ENCODE peak calls at places on chromosomes 2 and 18, in five cellular contexts. U, X, C, Y and P are unnamed samples.

GRCh38 chr2:40734797-40735196 is 282.9 kb upstream of the SLC8A1 start:
- DNase-seq in U (peak; percentile 13), Y (no peak), X (no peak), C (no peak), P (peak; percentile 55)

GRCh38 chr2:178295115-178295514 is 100.8 kb downstream of the OSBPL6 start:
- DNase-seq in U (no peak), X (no peak), Y (no peak), C (no peak), P (no peak)

GRCh38 chr2:102094917-102095316 is 47.6 kb upstream of the IL1R1 start:
- DNase-seq in Y (peak; percentile 98), U (peak; percentile 80), C (no peak), X (no peak), P (peak; percentile 79)

GRCh38 chr2:218006741-218007140 is 3.9 kb upstream of the TNS1 start:
- DNase-seq in U (peak; percentile 69), X (no peak), C (no peak), Y (peak; percentile 96), P (no peak)

GRCh38 chr18:4004176-4004829 is 450.8 kb downstream of the DLGAP1 start:
- DNase-seq in U (peak; percentile 6), X (no peak), Y (peak; percentile 66), C (no peak), P (peak; percentile 44)

GRCh38 chr2:225379861-225380260 is 19.6 kb upstream of the NYAP2 start:
- DNase-seq in X (no peak), U (no peak), C (no peak), Y (no peak), P (no peak)

GRCh38 chr2:215498411-215498810 is 62.5 kb upstream of the FN1 start:
- DNase-seq in U (no peak), Y (peak; percentile 80), X (peak; percentile 14), C (no peak), P (peak; percentile 65)

GRCh38 chr2:47016172-47016913 is 100.7 kb upstream of the MCFD2 start:
- DNase-seq in Y (peak; percentile 90), U (peak; percentile 60), C (peak; percentile 49), X (peak; percentile 84), P (peak; percentile 95)

GRCh38 chr2:181430406-181431199 is 26.6 kb upstream of the ITGA4 start:
- DNase-seq in U (peak; percentile 4), X (no peak), Y (peak; percentile 45), C (peak; percentile 8), P (no peak)

GRCh38 chr2:233835230-233836186 is 18.8 kb downstream of the HJURP start:
- DNase-seq in C (no peak), Y (no peak), U (no peak), X (no peak), P (no peak)

GRCh38 chr18:37544196-37544595 is 21.4 kb downstream of the CELF4 start:
- DNase-seq in U (no peak), X (no peak), Y (no peak), C (no peak), P (no peak)

GRCh38 chr18:79791141-79791972 is 6.4 kb upstream of the KCNG2 start:
- DNase-seq in C (peak; percentile 81), X (peak; percentile 6), U (peak; percentile 100), Y (peak; percentile 98), P (peak; percentile 87)

GRCh38 chr2:19538411-19538963 is 180.1 kb upstream of the OSR1 start:
- DNase-seq in C (peak; percentile 21), X (peak; percentile 75), Y (peak; percentile 97), U (peak; percentile 89), P (peak; percentile 96)

GRCh38 chr2:232441147-232441651 is 14.8 kb upstream of the ALPI start:
- DNase-seq in Y (no peak), X (no peak), U (no peak), C (no peak), P (no peak)

GRCh38 chr2:98730053-98730850 is 680 bp downstream of the MGAT4A start:
- DNase-seq in Y (no peak), C (peak; percentile 80), X (no peak), U (no peak), P (no peak)

GRCh38 chr2:73714091-73714490 is 23.1 kb downstream of the TPRKB start:
- DNase-seq in C (no peak), X (no peak), U (no peak), Y (no peak), P (no peak)

GRCh38 chr2:149278146-149278878 is 52.1 kb upstream of the LYPD6 start:
- DNase-seq in X (no peak), Y (peak; percentile 28), C (no peak), U (no peak), P (no peak)

GRCh38 chr2:197498937-197499593 is 575 bp downstream of the HSPD1 start:
- DNase-seq in X (no peak), U (peak; percentile 55), C (peak; percentile 79), Y (peak; percentile 42), P (peak; percentile 47)

GRCh38 chr18:3264362-3264761 is 2.4 kb downstream of the MYL12B start:
- DNase-seq in Y (peak; percentile 44), X (no peak), C (no peak), U (no peak), P (no peak)

GRCh38 chr2:127256866-127257265 is 36.8 kb upstream of the CYP27C1 start:
- DNase-seq in C (no peak), X (no peak), Y (no peak), U (no peak), P (no peak)

GRCh38 chr2:203583084-203583695 is 48.1 kb upstream of the RAPH1 start:
- DNase-seq in X (no peak), Y (no peak), C (no peak), U (no peak), P (no peak)

GRCh38 chr2:12534646-12535263 is 182.0 kb upstream of the TRIB2 start:
- DNase-seq in U (peak; percentile 88), Y (peak; percentile 97), C (no peak), X (no peak), P (peak; percentile 95)

DNA sequence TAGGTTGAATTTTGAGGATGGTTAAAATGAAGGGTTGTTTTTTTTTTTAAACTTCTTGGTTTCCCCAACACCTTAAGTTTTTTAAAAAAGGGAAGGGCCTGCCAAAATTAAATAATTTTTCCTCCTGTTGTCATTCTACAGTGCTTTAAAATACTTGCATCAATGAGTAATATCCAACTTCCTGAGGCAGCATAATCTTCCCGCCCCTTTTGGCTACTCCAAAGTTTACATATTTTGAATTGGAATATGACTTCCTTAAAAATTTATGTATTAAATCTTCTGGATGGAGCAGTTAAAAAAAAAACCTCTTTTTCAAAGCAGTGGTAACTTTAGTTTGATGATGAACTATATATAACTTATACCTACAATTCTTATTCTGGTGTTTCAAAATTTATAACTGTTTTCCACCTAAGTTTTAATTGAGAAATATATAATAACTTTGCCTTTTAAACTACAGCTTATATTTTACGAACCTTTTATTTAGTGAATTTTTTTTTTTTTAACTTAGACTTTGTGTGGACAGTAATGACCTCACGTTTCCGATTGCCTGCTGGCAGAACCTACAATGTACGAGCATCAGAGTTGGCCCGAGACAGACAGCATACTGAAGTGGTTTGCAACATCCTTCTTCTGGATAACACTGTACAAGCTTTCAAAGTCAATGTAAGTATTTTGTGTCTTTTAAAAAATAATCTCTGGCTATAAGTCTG is 49.8 kb downstream of the PTPN4 start:
- DNase-seq in C (peak; percentile 9), Y (peak; percentile 87), X (no peak), U (peak; percentile 89), P (peak; percentile 79)
- H3K4me3 ChIP-seq in C (no peak overlapping the region), Y (no peak overlapping the region), X (no peak overlapping the region), U (no peak overlapping the region), P (no peak overlapping the region)

GRCh38 chr2:100408104-100408503 is 9.4 kb downstream of the CHST10 start:
- DNase-seq in X (no peak), Y (no peak), C (no peak), U (peak; percentile 26), P (no peak)

GRCh38 chr2:100405403-100406119 is 11.9 kb downstream of the CHST10 start:
- DNase-seq in C (no peak), U (no peak), Y (no peak), X (no peak), P (no peak)

GRCh38 chr2:100407108-100407507 is 10.4 kb downstream of the CHST10 start:
- DNase-seq in X (no peak), Y (no peak), C (no peak), U (no peak), P (no peak)

GRCh38 chr2:100407600-100407999 is 9.9 kb downstream of the CHST10 start:
- DNase-seq in U (no peak), C (no peak), X (no peak), Y (no peak), P (no peak)

GRCh38 chr2:100406120-100406508 is 11.4 kb downstream of the CHST10 start:
- DNase-seq in X (no peak), U (no peak), C (no peak), Y (no peak), P (no peak)
- TF ChIP-seq CTCF in X (no peak), U (no peak), C (no peak), Y (no peak), P (no peak)

GRCh38 chr2:241613018-241613780 is 23.8 kb downstream of the THAP4 start:
- DNase-seq in U (peak; percentile 84), X (no peak), C (no peak), Y (peak; percentile 30), P (peak; percentile 37)
- H3K4me3 ChIP-seq in U (no peak overlapping the region), X (no peak overlapping the region), C (no peak overlapping the region), Y (no peak overlapping the region), P (no peak overlapping the region)

GRCh38 chr2:191013617-191013875 is 425 bp downstream of the STAT1 start:
- DNase-seq in U (peak; percentile 12), C (no peak), X (no peak), Y (peak; percentile 25), P (no peak)
- TF ChIP-seq CTCF in U (no peak), C (no peak), X (no peak), Y (no peak), P (no peak)

GRCh38 chr18:6741290-6741689 is 11.8 kb downstream of the ARHGAP28 start:
- DNase-seq in U (peak; percentile 96), Y (peak; percentile 99), C (peak; percentile 55), X (peak; percentile 4), P (peak; percentile 99)
- H3K4me3 ChIP-seq in U (no peak overlapping the region), Y (no peak overlapping the region), C (no peak overlapping the region), X (no peak overlapping the region), P (no peak overlapping the region)

GRCh38 chr2:129058981-129059380 is 740.3 kb upstream of the HS6ST1 start:
- DNase-seq in C (no peak), Y (no peak), X (no peak), U (no peak), P (no peak)

GRCh38 chr2:129056959-129057317 is 738.3 kb upstream of the HS6ST1 start:
- DNase-seq in X (no peak), U (no peak), C (no peak), Y (no peak), P (no peak)

GRCh38 chr2:129055242-129055641 is 736.6 kb upstream of the HS6ST1 start:
- DNase-seq in X (no peak), C (no peak), Y (no peak), U (no peak), P (no peak)

GRCh38 chr2:129056309-129056958 is 737.8 kb upstream of the HS6ST1 start:
- DNase-seq in Y (no peak), C (no peak), X (no peak), U (no peak), P (no peak)

GRCh38 chr2:129055829-129056228 is 737.2 kb upstream of the HS6ST1 start:
- DNase-seq in U (no peak), X (no peak), C (no peak), Y (no peak), P (no peak)
- TF ChIP-seq CTCF in U (no peak), X (no peak), C (no peak), Y (no peak), P (no peak)

DNA sequence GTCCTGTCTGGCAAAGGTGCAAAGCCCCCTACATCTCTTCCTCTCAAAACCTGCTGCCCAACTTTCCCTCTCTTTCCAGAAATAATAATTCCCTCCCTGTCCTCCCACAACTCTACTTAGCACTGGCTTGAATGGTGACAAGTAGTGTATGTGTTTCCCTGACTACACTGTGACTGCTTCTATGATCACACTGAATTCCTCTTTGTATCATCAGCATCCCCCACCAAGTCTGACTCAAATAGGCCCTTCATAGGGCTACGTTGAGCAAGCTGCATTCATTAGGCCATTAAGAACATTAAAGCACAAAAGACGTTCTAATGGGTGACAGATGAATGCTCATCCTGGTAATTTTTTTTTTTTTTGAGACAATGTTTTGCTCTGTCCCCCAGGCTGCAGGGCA is 13.7 kb upstream of the ST3GAL5 start:
- DNase-seq in C (no peak), Y (peak; percentile 74), X (no peak), U (no peak), P (peak; percentile 43)
- H3K4me3 ChIP-seq in C (no peak overlapping the region), Y (no peak overlapping the region), X (no peak overlapping the region), U (no peak overlapping the region), P (no peak overlapping the region)